ENCODE peak calls at places on chromosomes 12 and 14, in four cellular contexts. K is CD8-positive, alpha-beta memory T cell; P is posterior cingulate gyrus; D is AG09319. L is an unnamed sample.

GRCh38 chr12:104737682-104738370 is 220.3 kb downstream of the SLC41A2 start:
- DNase-seq in K (no peak), D (no peak), P (no peak), L (no peak)

GRCh38 chr12:65598688-65599087 is 225.6 kb upstream of the HMGA2 start:
- DNase-seq in P (no peak), K (no peak), D (no peak), L (no peak)

GRCh38 chr12:111687952-111688351 is 2.1 kb downstream of the ACAD10 start:
- DNase-seq in P (no peak), K (no peak), D (no peak), L (no peak)

GRCh38 chr12:2552000-2552399 is 242.8 kb upstream of the FKBP4 start:
- DNase-seq in K (no peak), P (no peak), D (no peak), L (no peak)

GRCh38 chr14:53861781-53862180 is 94.8 kb downstream of the BMP4 start:
- DNase-seq in P (no peak), D (no peak), K (no peak), L (no peak)

GRCh38 chr14:45786266-45786665 is 533.3 kb upstream of the MIS18BP1 start:
- DNase-seq in P (no peak), K (no peak), D (no peak), L (no peak)

GRCh38 chr14:52366796-52367315 is 52.7 kb downstream of the PTGER2 start:
- DNase-seq in D (no peak), P (no peak), K (no peak), L (no peak)

GRCh38 chr12:8695116-8695515 is 2.7 kb upstream of the RIMKLB start:
- DNase-seq in K (no peak), D (no peak), P (no peak), L (no peak)

GRCh38 chr14:61515436-61516124 is 179.7 kb upstream of the HIF1A start:
- DNase-seq in D (no peak), K (no peak), P (no peak), L (no peak)

GRCh38 chr12:5022465-5023061 is 21.1 kb upstream of the KCNA5 start:
- DNase-seq in K (no peak), P (peak; percentile 49), D (no peak), L (no peak)

GRCh38 chr14:46580941-46581671 is 70.5 kb downstream of the RPL10L start:
- DNase-seq in D (no peak), P (peak; percentile 8), K (no peak), L (no peak)

GRCh38 chr14:92457018-92457565 is 56.5 kb upstream of the RIN3 start:
- DNase-seq in P (no peak), D (no peak), K (no peak), L (no peak)

GRCh38 chr12:132618683-132619043 is at the start of gene P2RX2:
- DNase-seq in P (no peak), K (no peak), D (no peak), L (no peak)

GRCh38 chr12:112905451-112906089 is 1.2 kb upstream of the OAS1 start:
- DNase-seq in P (no peak), D (no peak), K (no peak), L (no peak)

GRCh38 chr14:56884617-56885016 is 74.3 kb upstream of the OTX2 start:
- DNase-seq in D (no peak), K (no peak), P (no peak), L (no peak)

GRCh38 chr12:15423629-15424028 is 101.3 kb downstream of the PTPRO start:
- DNase-seq in K (no peak), D (peak; percentile 18), P (no peak), L (no peak)

GRCh38 chr12:24901975-24902461 is 46.9 kb downstream of the BCAT1 start:
- DNase-seq in K (no peak), D (no peak), P (peak; percentile 61), L (no peak)

GRCh38 chr12:93122089-93122488 is 193.0 kb upstream of the EEA1 start:
- DNase-seq in K (no peak), P (no peak), D (no peak), L (no peak)

GRCh38 chr12:47721431-47721973 is 3.8 kb downstream of the ENDOU start:
- DNase-seq in P (no peak), D (no peak), K (peak; percentile 31), L (peak; percentile 72)

GRCh38 chr14:64726585-64726890 is 22.3 kb downstream of the PLEKHG3 start:
- DNase-seq in K (no peak), P (no peak), D (no peak), L (no peak)

GRCh38 chr12:110545812-110546211 is 37.3 kb downstream of the PPTC7 start:
- DNase-seq in D (no peak), K (no peak), P (no peak), L (no peak)

GRCh38 chr12:101696477-101697196 is 803 bp upstream of the CHPT1 start:
- DNase-seq in D (no peak), P (peak; percentile 30), K (peak; percentile 12), L (no peak)

GRCh38 chr12:108605000-108605689 is 7.3 kb upstream of the TMEM119 start:
- DNase-seq in P (no peak), K (no peak), D (no peak), L (no peak)

GRCh38 chr14:90272523-90272922 is 16.2 kb downstream of the PSMC1 start:
- DNase-seq in P (no peak), D (no peak), K (no peak), L (no peak)